ENCODE peak calls at places on chromosomes 4 and X, in six cellular contexts. One of them, this sample, is unnamed.

GRCh38 chr4:152229782-152230289 is 306.1 kb downstream of the FBXW7 start:
- DNase-seq in astrocyte of the spinal cord: no peak
- DNase-seq in activated naive CD4-positive, alpha-beta T cell treated with anti-CD3 and anti-CD28 coated beads for 36 hours: no peak
- DNase-seq in stimulated activated CD4-positive, alpha-beta T cell treated with anti-CD3 and anti-CD28 coated beads, Interleukin-15, amount 100 ng/mL, for 1 hour: no peak
- DNase-seq in nephron progenitor cell: no peak
- DNase-seq in amniotic stem cell: no peak
- DNase-seq in this sample: no peak

GRCh38 chr4:134762053-134762452 is 560.5 kb upstream of the PABPC4L start:
- DNase-seq in astrocyte of the spinal cord: no peak
- DNase-seq in activated naive CD4-positive, alpha-beta T cell treated with anti-CD3 and anti-CD28 coated beads for 36 hours: no peak
- DNase-seq in stimulated activated CD4-positive, alpha-beta T cell treated with anti-CD3 and anti-CD28 coated beads, Interleukin-15, amount 100 ng/mL, for 1 hour: no peak
- DNase-seq in nephron progenitor cell: peak; percentile 9
- DNase-seq in amniotic stem cell: no peak
- DNase-seq in this sample: no peak

GRCh38 chrX:140343226-140343873 is 161.5 kb downstream of the SOX3 start:
- DNase-seq in astrocyte of the spinal cord: peak; percentile 6
- DNase-seq in activated naive CD4-positive, alpha-beta T cell treated with anti-CD3 and anti-CD28 coated beads for 36 hours: no peak
- DNase-seq in stimulated activated CD4-positive, alpha-beta T cell treated with anti-CD3 and anti-CD28 coated beads, Interleukin-15, amount 100 ng/mL, for 1 hour: no peak
- DNase-seq in nephron progenitor cell: no peak
- DNase-seq in amniotic stem cell: no peak
- DNase-seq in this sample: no peak

GRCh38 chrX:132532955-132533354 is 44.1 kb upstream of the MBNL3 start:
- DNase-seq in astrocyte of the spinal cord: peak; percentile 20
- DNase-seq in activated naive CD4-positive, alpha-beta T cell treated with anti-CD3 and anti-CD28 coated beads for 36 hours: no peak
- DNase-seq in stimulated activated CD4-positive, alpha-beta T cell treated with anti-CD3 and anti-CD28 coated beads, Interleukin-15, amount 100 ng/mL, for 1 hour: no peak
- DNase-seq in nephron progenitor cell: no peak
- DNase-seq in amniotic stem cell: peak; percentile 4
- DNase-seq in this sample: no peak

GRCh38 chrX:75226280-75226679 is 47.6 kb upstream of the UPRT start:
- DNase-seq in astrocyte of the spinal cord: no peak
- DNase-seq in activated naive CD4-positive, alpha-beta T cell treated with anti-CD3 and anti-CD28 coated beads for 36 hours: no peak
- DNase-seq in stimulated activated CD4-positive, alpha-beta T cell treated with anti-CD3 and anti-CD28 coated beads, Interleukin-15, amount 100 ng/mL, for 1 hour: no peak
- DNase-seq in nephron progenitor cell: no peak
- DNase-seq in amniotic stem cell: no peak
- DNase-seq in this sample: no peak

GRCh38 chrX:132561974-132562373 is 73.1 kb upstream of the MBNL3 start:
- DNase-seq in astrocyte of the spinal cord: no peak
- DNase-seq in activated naive CD4-positive, alpha-beta T cell treated with anti-CD3 and anti-CD28 coated beads for 36 hours: no peak
- DNase-seq in stimulated activated CD4-positive, alpha-beta T cell treated with anti-CD3 and anti-CD28 coated beads, Interleukin-15, amount 100 ng/mL, for 1 hour: no peak
- DNase-seq in nephron progenitor cell: no peak
- DNase-seq in amniotic stem cell: no peak
- DNase-seq in this sample: no peak

GRCh38 chr4:66571145-66571544 is 900.9 kb upstream of the EPHA5 start:
- DNase-seq in astrocyte of the spinal cord: no peak
- DNase-seq in activated naive CD4-positive, alpha-beta T cell treated with anti-CD3 and anti-CD28 coated beads for 36 hours: no peak
- DNase-seq in stimulated activated CD4-positive, alpha-beta T cell treated with anti-CD3 and anti-CD28 coated beads, Interleukin-15, amount 100 ng/mL, for 1 hour: no peak
- DNase-seq in nephron progenitor cell: no peak
- DNase-seq in amniotic stem cell: no peak
- DNase-seq in this sample: no peak

GRCh38 chrX:70219938-70220764 is 14.3 kb upstream of the AWAT1 start:
- DNase-seq in astrocyte of the spinal cord: peak; percentile 77
- DNase-seq in activated naive CD4-positive, alpha-beta T cell treated with anti-CD3 and anti-CD28 coated beads for 36 hours: no peak
- DNase-seq in stimulated activated CD4-positive, alpha-beta T cell treated with anti-CD3 and anti-CD28 coated beads, Interleukin-15, amount 100 ng/mL, for 1 hour: no peak
- DNase-seq in nephron progenitor cell: no peak
- DNase-seq in amniotic stem cell: no peak
- DNase-seq in this sample: no peak

GRCh38 chrX:147953976-147954375 is 27.2 kb upstream of the FMR1NB start:
- DNase-seq in astrocyte of the spinal cord: no peak
- DNase-seq in activated naive CD4-positive, alpha-beta T cell treated with anti-CD3 and anti-CD28 coated beads for 36 hours: no peak
- DNase-seq in stimulated activated CD4-positive, alpha-beta T cell treated with anti-CD3 and anti-CD28 coated beads, Interleukin-15, amount 100 ng/mL, for 1 hour: no peak
- DNase-seq in nephron progenitor cell: no peak
- DNase-seq in amniotic stem cell: no peak
- DNase-seq in this sample: no peak

GRCh38 chr4:117610706-117611308 is 423.5 kb upstream of the NDST3 start:
- DNase-seq in astrocyte of the spinal cord: no peak
- DNase-seq in activated naive CD4-positive, alpha-beta T cell treated with anti-CD3 and anti-CD28 coated beads for 36 hours: no peak
- DNase-seq in stimulated activated CD4-positive, alpha-beta T cell treated with anti-CD3 and anti-CD28 coated beads, Interleukin-15, amount 100 ng/mL, for 1 hour: no peak
- DNase-seq in nephron progenitor cell: no peak
- DNase-seq in amniotic stem cell: no peak
- DNase-seq in this sample: no peak

GRCh38 chr4:144579411-144580020 is 66.4 kb upstream of the HHIP start:
- DNase-seq in astrocyte of the spinal cord: peak; percentile 64
- DNase-seq in activated naive CD4-positive, alpha-beta T cell treated with anti-CD3 and anti-CD28 coated beads for 36 hours: no peak
- DNase-seq in stimulated activated CD4-positive, alpha-beta T cell treated with anti-CD3 and anti-CD28 coated beads, Interleukin-15, amount 100 ng/mL, for 1 hour: no peak
- DNase-seq in nephron progenitor cell: no peak
- DNase-seq in amniotic stem cell: peak; percentile 35
- DNase-seq in this sample: peak; percentile 23

GRCh38 chr4:139560396-139561084 is 4.5 kb upstream of the SETD7 start:
- DNase-seq in astrocyte of the spinal cord: no peak
- DNase-seq in activated naive CD4-positive, alpha-beta T cell treated with anti-CD3 and anti-CD28 coated beads for 36 hours: no peak
- DNase-seq in stimulated activated CD4-positive, alpha-beta T cell treated with anti-CD3 and anti-CD28 coated beads, Interleukin-15, amount 100 ng/mL, for 1 hour: no peak
- DNase-seq in nephron progenitor cell: peak; percentile 40
- DNase-seq in amniotic stem cell: no peak
- DNase-seq in this sample: no peak

GRCh38 chr4:10034136-10034535 is 12.8 kb upstream of the SLC2A9 start:
- DNase-seq in astrocyte of the spinal cord: no peak
- DNase-seq in activated naive CD4-positive, alpha-beta T cell treated with anti-CD3 and anti-CD28 coated beads for 36 hours: no peak
- DNase-seq in stimulated activated CD4-positive, alpha-beta T cell treated with anti-CD3 and anti-CD28 coated beads, Interleukin-15, amount 100 ng/mL, for 1 hour: no peak
- DNase-seq in nephron progenitor cell: no peak
- DNase-seq in amniotic stem cell: no peak
- DNase-seq in this sample: no peak

GRCh38 chr4:19961092-19961491 is 290.6 kb upstream of the SLIT2 start:
- DNase-seq in astrocyte of the spinal cord: peak; percentile 47
- DNase-seq in activated naive CD4-positive, alpha-beta T cell treated with anti-CD3 and anti-CD28 coated beads for 36 hours: no peak
- DNase-seq in stimulated activated CD4-positive, alpha-beta T cell treated with anti-CD3 and anti-CD28 coated beads, Interleukin-15, amount 100 ng/mL, for 1 hour: no peak
- DNase-seq in nephron progenitor cell: no peak
- DNase-seq in amniotic stem cell: peak; percentile 34
- DNase-seq in this sample: peak; percentile 47

GRCh38 chr4:149102765-149103164 is 660.6 kb upstream of the NR3C2 start:
- DNase-seq in astrocyte of the spinal cord: no peak
- DNase-seq in activated naive CD4-positive, alpha-beta T cell treated with anti-CD3 and anti-CD28 coated beads for 36 hours: no peak
- DNase-seq in stimulated activated CD4-positive, alpha-beta T cell treated with anti-CD3 and anti-CD28 coated beads, Interleukin-15, amount 100 ng/mL, for 1 hour: no peak
- DNase-seq in nephron progenitor cell: no peak
- DNase-seq in amniotic stem cell: no peak
- DNase-seq in this sample: no peak

GRCh38 chr4:186845137-186845842 is 121.6 kb upstream of the FAT1 start:
- DNase-seq in astrocyte of the spinal cord: peak; percentile 91
- DNase-seq in activated naive CD4-positive, alpha-beta T cell treated with anti-CD3 and anti-CD28 coated beads for 36 hours: no peak
- DNase-seq in stimulated activated CD4-positive, alpha-beta T cell treated with anti-CD3 and anti-CD28 coated beads, Interleukin-15, amount 100 ng/mL, for 1 hour: no peak
- DNase-seq in nephron progenitor cell: no peak
- DNase-seq in amniotic stem cell: peak; percentile 44
- DNase-seq in this sample: peak; percentile 66

GRCh38 chr4:81913427-81913878 is 441.7 kb upstream of the RASGEF1B start:
- DNase-seq in astrocyte of the spinal cord: peak; percentile 1
- DNase-seq in activated naive CD4-positive, alpha-beta T cell treated with anti-CD3 and anti-CD28 coated beads for 36 hours: peak; percentile 74
- DNase-seq in stimulated activated CD4-positive, alpha-beta T cell treated with anti-CD3 and anti-CD28 coated beads, Interleukin-15, amount 100 ng/mL, for 1 hour: no peak
- DNase-seq in nephron progenitor cell: peak; percentile 68
- DNase-seq in amniotic stem cell: no peak
- DNase-seq in this sample: peak; percentile 2

GRCh38 chrX:109264878-109265277 is 217.0 kb downstream of the GUCY2F start:
- DNase-seq in astrocyte of the spinal cord: no peak
- DNase-seq in activated naive CD4-positive, alpha-beta T cell treated with anti-CD3 and anti-CD28 coated beads for 36 hours: no peak
- DNase-seq in stimulated activated CD4-positive, alpha-beta T cell treated with anti-CD3 and anti-CD28 coated beads, Interleukin-15, amount 100 ng/mL, for 1 hour: no peak
- DNase-seq in nephron progenitor cell: no peak
- DNase-seq in amniotic stem cell: no peak
- DNase-seq in this sample: no peak

GRCh38 chrX:109656774-109657173 is 31.8 kb upstream of the KCNE5 start:
- DNase-seq in astrocyte of the spinal cord: no peak
- DNase-seq in activated naive CD4-positive, alpha-beta T cell treated with anti-CD3 and anti-CD28 coated beads for 36 hours: no peak
- DNase-seq in stimulated activated CD4-positive, alpha-beta T cell treated with anti-CD3 and anti-CD28 coated beads, Interleukin-15, amount 100 ng/mL, for 1 hour: no peak
- DNase-seq in nephron progenitor cell: no peak
- DNase-seq in amniotic stem cell: no peak
- DNase-seq in this sample: no peak

GRCh38 chr4:105971032-105971431 is 75.8 kb downstream of the NPNT start:
- DNase-seq in astrocyte of the spinal cord: no peak
- DNase-seq in activated naive CD4-positive, alpha-beta T cell treated with anti-CD3 and anti-CD28 coated beads for 36 hours: no peak
- DNase-seq in stimulated activated CD4-positive, alpha-beta T cell treated with anti-CD3 and anti-CD28 coated beads, Interleukin-15, amount 100 ng/mL, for 1 hour: no peak
- DNase-seq in nephron progenitor cell: no peak
- DNase-seq in amniotic stem cell: no peak
- DNase-seq in this sample: no peak

GRCh38 chr4:112968456-112969159 is 80.8 kb upstream of the ANK2 start:
- DNase-seq in astrocyte of the spinal cord: peak; percentile 38
- DNase-seq in activated naive CD4-positive, alpha-beta T cell treated with anti-CD3 and anti-CD28 coated beads for 36 hours: no peak
- DNase-seq in stimulated activated CD4-positive, alpha-beta T cell treated with anti-CD3 and anti-CD28 coated beads, Interleukin-15, amount 100 ng/mL, for 1 hour: no peak
- DNase-seq in nephron progenitor cell: no peak
- DNase-seq in amniotic stem cell: peak; percentile 19
- DNase-seq in this sample: no peak

GRCh38 chr4:61273237-61273636 is 73.1 kb downstream of the ADGRL3 start:
- DNase-seq in astrocyte of the spinal cord: no peak
- DNase-seq in activated naive CD4-positive, alpha-beta T cell treated with anti-CD3 and anti-CD28 coated beads for 36 hours: no peak
- DNase-seq in stimulated activated CD4-positive, alpha-beta T cell treated with anti-CD3 and anti-CD28 coated beads, Interleukin-15, amount 100 ng/mL, for 1 hour: no peak
- DNase-seq in nephron progenitor cell: no peak
- DNase-seq in amniotic stem cell: no peak
- DNase-seq in this sample: no peak

GRCh38 chr4:151166662-151167061 is 67.2 kb downstream of the RPS3A start:
- DNase-seq in astrocyte of the spinal cord: no peak
- DNase-seq in activated naive CD4-positive, alpha-beta T cell treated with anti-CD3 and anti-CD28 coated beads for 36 hours: no peak
- DNase-seq in stimulated activated CD4-positive, alpha-beta T cell treated with anti-CD3 and anti-CD28 coated beads, Interleukin-15, amount 100 ng/mL, for 1 hour: no peak
- DNase-seq in nephron progenitor cell: no peak
- DNase-seq in amniotic stem cell: no peak
- DNase-seq in this sample: no peak

GRCh38 chr4:38368612-38369011 is 295.4 kb upstream of the KLF3 start:
- DNase-seq in astrocyte of the spinal cord: peak; percentile 82
- DNase-seq in activated naive CD4-positive, alpha-beta T cell treated with anti-CD3 and anti-CD28 coated beads for 36 hours: peak; percentile 18
- DNase-seq in stimulated activated CD4-positive, alpha-beta T cell treated with anti-CD3 and anti-CD28 coated beads, Interleukin-15, amount 100 ng/mL, for 1 hour: no peak
- DNase-seq in nephron progenitor cell: no peak
- DNase-seq in amniotic stem cell: peak; percentile 40
- DNase-seq in this sample: no peak

GRCh38 chr4:168857009-168857408 is 153.0 kb downstream of the CBR4 start:
- DNase-seq in astrocyte of the spinal cord: no peak
- DNase-seq in activated naive CD4-positive, alpha-beta T cell treated with anti-CD3 and anti-CD28 coated beads for 36 hours: no peak
- DNase-seq in stimulated activated CD4-positive, alpha-beta T cell treated with anti-CD3 and anti-CD28 coated beads, Interleukin-15, amount 100 ng/mL, for 1 hour: no peak
- DNase-seq in nephron progenitor cell: no peak
- DNase-seq in amniotic stem cell: no peak
- DNase-seq in this sample: no peak

GRCh38 chr4:128718793-128719192 is 90.7 kb upstream of the JADE1 start:
- DNase-seq in astrocyte of the spinal cord: peak; percentile 63
- DNase-seq in activated naive CD4-positive, alpha-beta T cell treated with anti-CD3 and anti-CD28 coated beads for 36 hours: no peak
- DNase-seq in stimulated activated CD4-positive, alpha-beta T cell treated with anti-CD3 and anti-CD28 coated beads, Interleukin-15, amount 100 ng/mL, for 1 hour: no peak
- DNase-seq in nephron progenitor cell: no peak
- DNase-seq in amniotic stem cell: no peak
- DNase-seq in this sample: no peak

GRCh38 chr4:182880387-182881356 is 36.5 kb downstream of the DCTD start:
- DNase-seq in astrocyte of the spinal cord: peak; percentile 54
- DNase-seq in activated naive CD4-positive, alpha-beta T cell treated with anti-CD3 and anti-CD28 coated beads for 36 hours: no peak
- DNase-seq in stimulated activated CD4-positive, alpha-beta T cell treated with anti-CD3 and anti-CD28 coated beads, Interleukin-15, amount 100 ng/mL, for 1 hour: no peak
- DNase-seq in nephron progenitor cell: no peak
- DNase-seq in amniotic stem cell: no peak
- DNase-seq in this sample: no peak

GRCh38 chr4:143700060-143700419 is 435 bp downstream of the FREM3 start:
- DNase-seq in astrocyte of the spinal cord: peak; percentile 11
- DNase-seq in activated naive CD4-positive, alpha-beta T cell treated with anti-CD3 and anti-CD28 coated beads for 36 hours: no peak
- DNase-seq in stimulated activated CD4-positive, alpha-beta T cell treated with anti-CD3 and anti-CD28 coated beads, Interleukin-15, amount 100 ng/mL, for 1 hour: no peak
- DNase-seq in nephron progenitor cell: peak; percentile 59
- DNase-seq in amniotic stem cell: no peak
- DNase-seq in this sample: no peak

GRCh38 chrX:37989304-37989703 is 17.0 kb upstream of the SYTL5 start:
- DNase-seq in astrocyte of the spinal cord: no peak
- DNase-seq in activated naive CD4-positive, alpha-beta T cell treated with anti-CD3 and anti-CD28 coated beads for 36 hours: no peak
- DNase-seq in stimulated activated CD4-positive, alpha-beta T cell treated with anti-CD3 and anti-CD28 coated beads, Interleukin-15, amount 100 ng/mL, for 1 hour: no peak
- DNase-seq in nephron progenitor cell: no peak
- DNase-seq in amniotic stem cell: no peak
- DNase-seq in this sample: no peak

GRCh38 chrX:45850775-45851433 is 650.2 kb upstream of the DIPK2B start:
- DNase-seq in astrocyte of the spinal cord: peak; percentile 51
- DNase-seq in activated naive CD4-positive, alpha-beta T cell treated with anti-CD3 and anti-CD28 coated beads for 36 hours: peak; percentile 25
- DNase-seq in stimulated activated CD4-positive, alpha-beta T cell treated with anti-CD3 and anti-CD28 coated beads, Interleukin-15, amount 100 ng/mL, for 1 hour: peak; percentile 8
- DNase-seq in nephron progenitor cell: peak; percentile 36
- DNase-seq in amniotic stem cell: peak; percentile 3
- DNase-seq in this sample: no peak

GRCh38 chr4:1174941-1175634 is 2.7 kb upstream of the SPON2 start:
- DNase-seq in astrocyte of the spinal cord: no peak
- DNase-seq in activated naive CD4-positive, alpha-beta T cell treated with anti-CD3 and anti-CD28 coated beads for 36 hours: no peak
- DNase-seq in stimulated activated CD4-positive, alpha-beta T cell treated with anti-CD3 and anti-CD28 coated beads, Interleukin-15, amount 100 ng/mL, for 1 hour: no peak
- DNase-seq in nephron progenitor cell: no peak
- DNase-seq in amniotic stem cell: no peak
- DNase-seq in this sample: no peak

GRCh38 chr4:185817403-185817818 is 5.4 kb upstream of the SORBS2 start:
- DNase-seq in astrocyte of the spinal cord: no peak
- DNase-seq in activated naive CD4-positive, alpha-beta T cell treated with anti-CD3 and anti-CD28 coated beads for 36 hours: no peak
- DNase-seq in stimulated activated CD4-positive, alpha-beta T cell treated with anti-CD3 and anti-CD28 coated beads, Interleukin-15, amount 100 ng/mL, for 1 hour: no peak
- DNase-seq in nephron progenitor cell: no peak
- DNase-seq in amniotic stem cell: no peak
- DNase-seq in this sample: no peak

GRCh38 chr4:79184461-79184860 is 141.4 kb downstream of the NAA11 start:
- DNase-seq in astrocyte of the spinal cord: no peak
- DNase-seq in activated naive CD4-positive, alpha-beta T cell treated with anti-CD3 and anti-CD28 coated beads for 36 hours: no peak
- DNase-seq in stimulated activated CD4-positive, alpha-beta T cell treated with anti-CD3 and anti-CD28 coated beads, Interleukin-15, amount 100 ng/mL, for 1 hour: no peak
- DNase-seq in nephron progenitor cell: no peak
- DNase-seq in amniotic stem cell: no peak
- DNase-seq in this sample: no peak

GRCh38 chr4:7842384-7843279 is 97.0 kb downstream of the AFAP1 start:
- DNase-seq in astrocyte of the spinal cord: peak; percentile 98
- DNase-seq in activated naive CD4-positive, alpha-beta T cell treated with anti-CD3 and anti-CD28 coated beads for 36 hours: no peak
- DNase-seq in stimulated activated CD4-positive, alpha-beta T cell treated with anti-CD3 and anti-CD28 coated beads, Interleukin-15, amount 100 ng/mL, for 1 hour: no peak
- DNase-seq in nephron progenitor cell: no peak
- DNase-seq in amniotic stem cell: peak; percentile 93
- DNase-seq in this sample: peak; percentile 84

GRCh38 chr4:183657564-183657963 is 1.4 kb downstream of the RWDD4 start:
- DNase-seq in astrocyte of the spinal cord: peak; percentile 9
- DNase-seq in activated naive CD4-positive, alpha-beta T cell treated with anti-CD3 and anti-CD28 coated beads for 36 hours: no peak
- DNase-seq in stimulated activated CD4-positive, alpha-beta T cell treated with anti-CD3 and anti-CD28 coated beads, Interleukin-15, amount 100 ng/mL, for 1 hour: no peak
- DNase-seq in nephron progenitor cell: no peak
- DNase-seq in amniotic stem cell: no peak
- DNase-seq in this sample: no peak

GRCh38 chr4:25449688-25450087 is 72.6 kb downstream of the ANAPC4 start:
- DNase-seq in astrocyte of the spinal cord: no peak
- DNase-seq in activated naive CD4-positive, alpha-beta T cell treated with anti-CD3 and anti-CD28 coated beads for 36 hours: no peak
- DNase-seq in stimulated activated CD4-positive, alpha-beta T cell treated with anti-CD3 and anti-CD28 coated beads, Interleukin-15, amount 100 ng/mL, for 1 hour: no peak
- DNase-seq in nephron progenitor cell: no peak
- DNase-seq in amniotic stem cell: no peak
- DNase-seq in this sample: no peak

GRCh38 chr4:167897116-167897515 is 195.2 kb upstream of the ANXA10 start:
- DNase-seq in astrocyte of the spinal cord: no peak
- DNase-seq in activated naive CD4-positive, alpha-beta T cell treated with anti-CD3 and anti-CD28 coated beads for 36 hours: no peak
- DNase-seq in stimulated activated CD4-positive, alpha-beta T cell treated with anti-CD3 and anti-CD28 coated beads, Interleukin-15, amount 100 ng/mL, for 1 hour: no peak
- DNase-seq in nephron progenitor cell: peak; percentile 18
- DNase-seq in amniotic stem cell: no peak
- DNase-seq in this sample: peak; percentile 49

GRCh38 chrX:43975747-43976146 is 2.6 kb upstream of the NDP start:
- DNase-seq in astrocyte of the spinal cord: no peak
- DNase-seq in activated naive CD4-positive, alpha-beta T cell treated with anti-CD3 and anti-CD28 coated beads for 36 hours: no peak
- DNase-seq in stimulated activated CD4-positive, alpha-beta T cell treated with anti-CD3 and anti-CD28 coated beads, Interleukin-15, amount 100 ng/mL, for 1 hour: no peak
- DNase-seq in nephron progenitor cell: no peak
- DNase-seq in amniotic stem cell: no peak
- DNase-seq in this sample: no peak

GRCh38 chr4:177047851-177048174 is 255.1 kb upstream of the VEGFC start:
- DNase-seq in astrocyte of the spinal cord: peak; percentile 28
- DNase-seq in activated naive CD4-positive, alpha-beta T cell treated with anti-CD3 and anti-CD28 coated beads for 36 hours: no peak
- DNase-seq in stimulated activated CD4-positive, alpha-beta T cell treated with anti-CD3 and anti-CD28 coated beads, Interleukin-15, amount 100 ng/mL, for 1 hour: no peak
- DNase-seq in nephron progenitor cell: no peak
- DNase-seq in amniotic stem cell: no peak
- DNase-seq in this sample: no peak

GRCh38 chrX:30308263-30309138 is 689 bp downstream of the NR0B1 start:
- DNase-seq in astrocyte of the spinal cord: peak; percentile 13
- DNase-seq in activated naive CD4-positive, alpha-beta T cell treated with anti-CD3 and anti-CD28 coated beads for 36 hours: no peak
- DNase-seq in stimulated activated CD4-positive, alpha-beta T cell treated with anti-CD3 and anti-CD28 coated beads, Interleukin-15, amount 100 ng/mL, for 1 hour: no peak
- DNase-seq in nephron progenitor cell: peak; percentile 36
- DNase-seq in amniotic stem cell: no peak
- DNase-seq in this sample: no peak

This sample was measured in HTR-8/SVneo.